ENCODE peak calls at places on chromosome 7, in ten cellular contexts. P, N, Q, Y, K, V, X, O, H and G are unnamed samples.

GRCh38 chr7:2528481-2529095 is 9.0 kb downstream of the LFNG start:
- DNase-seq in P (no peak), N (no peak), Q (no peak), Y (no peak), K (no peak), V (no peak), X (no peak), O (no peak), H (no peak), G (no peak)

GRCh38 chr7:45211958-45212357 is 54.4 kb downstream of the RAMP3 start:
- DNase-seq in P (no peak), N (no peak), Q (no peak), Y (no peak), K (no peak), V (no peak), X (no peak), O (no peak), H (no peak), G (no peak)

GRCh38 chr7:44184221-44184873 is 4.9 kb downstream of the GCK start:
- DNase-seq in P (peak), N (no peak), Q (no peak), Y (peak), K (peak), V (peak), X (peak), O (peak), H (peak), G (peak)

GRCh38 chr7:148234715-148235114 is 355.9 kb upstream of the C7orf33 start:
- DNase-seq in P (no peak), N (no peak), Q (no peak), Y (no peak), K (no peak), V (no peak), X (no peak), O (no peak), H (no peak), G (no peak)

GRCh38 chr7:128279124-128279713 is 38.1 kb downstream of the LEP start:
- DNase-seq in P (no peak), N (no peak), Q (no peak), Y (no peak), K (no peak), V (no peak), X (no peak), O (no peak), H (no peak), G (no peak)

GRCh38 chr7:16359201-16359600 is 62.1 kb downstream of the CRPPA start:
- DNase-seq in P (no peak), N (no peak), Q (no peak), Y (peak), K (no peak), V (no peak), X (no peak), O (no peak), H (no peak), G (no peak)

GRCh38 chr7:117673839-117674238 is 194.0 kb downstream of the CFTR start:
- DNase-seq in P (peak), N (no peak), Q (no peak), Y (peak), K (no peak), V (no peak), X (peak), O (peak), H (peak), G (peak)

GRCh38 chr7:25831901-25832411 is 320.0 kb upstream of the NFE2L3 start:
- DNase-seq in P (no peak), N (no peak), Q (no peak), Y (no peak), K (no peak), V (no peak), X (no peak), O (no peak), H (no peak), G (no peak)

GRCh38 chr7:130008941-130009847 is 42.0 kb downstream of the ZC3HC1 start:
- DNase-seq in P (peak), N (peak), Q (no peak), Y (peak), K (peak), V (peak), X (peak), O (peak), H (peak), G (peak)

GRCh38 chr7:73606801-73607691 is 17.3 kb downstream of the MLXIPL start:
- DNase-seq in P (no peak), N (peak), Q (no peak), Y (peak), K (peak), V (peak), X (no peak), O (peak), H (peak), G (no peak)

GRCh38 chr7:112782498-112782897 is 7.7 kb downstream of the TMEM168 start:
- DNase-seq in P (no peak), N (no peak), Q (no peak), Y (no peak), K (no peak), V (peak), X (peak), O (no peak), H (no peak), G (no peak)

GRCh38 chr7:33836797-33837355 is 68.5 kb upstream of the BMPER start:
- DNase-seq in P (peak), N (no peak), Q (no peak), Y (peak), K (no peak), V (no peak), X (no peak), O (peak), H (no peak), G (no peak)

GRCh38 chr7:108559253-108559652 is 10.3 kb downstream of the THAP5 start:
- DNase-seq in P (no peak), N (no peak), Q (no peak), Y (no peak), K (no peak), V (no peak), X (no peak), O (no peak), H (no peak), G (no peak)

GRCh38 chr7:95723583-95724180 is 48.7 kb upstream of the DYNC1I1 start:
- DNase-seq in P (peak), N (no peak), Q (no peak), Y (peak), K (no peak), V (peak), X (peak), O (peak), H (peak), G (peak)

GRCh38 chr7:155009570-155010157 is 6.7 kb upstream of the PAXIP1 start:
- DNase-seq in P (no peak), N (no peak), Q (no peak), Y (peak), K (no peak), V (no peak), X (peak), O (peak), H (no peak), G (no peak)
- TF ChIP-seq CTCF in P (peak), N (no peak), Q (no peak), Y (peak), K (peak), V (peak), X (peak), O (peak), H (peak), G (peak)

DNA sequence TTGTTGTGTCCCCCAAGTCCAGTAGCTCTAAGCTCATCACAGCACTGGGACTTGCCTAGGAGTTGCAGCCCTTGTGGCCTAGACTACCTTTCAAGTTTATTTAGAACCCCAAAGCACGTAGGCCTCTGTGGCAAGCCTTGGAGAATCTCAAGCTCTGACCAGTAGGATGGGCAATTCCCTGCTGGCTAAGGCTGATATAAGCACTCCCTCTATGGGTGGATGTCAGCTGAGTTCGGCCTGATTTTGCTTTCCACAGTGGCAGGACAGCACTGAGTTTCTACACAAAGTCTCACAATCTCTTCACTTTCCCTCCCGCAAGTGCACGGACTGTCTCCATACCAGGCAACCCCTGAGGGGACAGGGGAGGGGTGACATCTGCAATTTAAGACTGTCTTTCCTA is 886.4 kb upstream of the LRRN3 start:
- DNase-seq in P (no peak), N (no peak), Q (no peak), Y (no peak), K (no peak), V (no peak), X (peak), O (peak), H (peak), G (peak)
- TF ChIP-seq CTCF in P (no peak), N (no peak), Q (no peak), Y (no peak), K (no peak), V (no peak), X (peak), O (no peak), H (peak), G (peak)

GRCh38 chr7:157580324-157580723 is 243.5 kb downstream of the DNAJB6 start:
- DNase-seq in P (no peak), N (no peak), Q (peak), Y (no peak), K (peak), V (no peak), X (no peak), O (no peak), H (no peak), G (no peak)
- TF ChIP-seq CTCF in P (no peak), N (no peak), Q (no peak), Y (no peak), K (no peak), V (no peak), X (no peak), O (no peak), H (no peak), G (no peak)

GRCh38 chr7:35037211-35037525 is at the start of gene DPY19L1:
- DNase-seq in P (no peak), N (no peak), Q (no peak), Y (no peak), K (no peak), V (no peak), X (no peak), O (no peak), H (no peak), G (no peak)

GRCh38 chr7:35036361-35037171 is 719 bp downstream of the DPY19L1 start:
- DNase-seq in P (peak), N (peak), Q (peak), Y (peak), K (peak), V (peak), X (peak), O (peak), H (peak), G (peak)

GRCh38 chr7:35039343-35039742 is 2.1 kb upstream of the DPY19L1 start:
- DNase-seq in P (no peak), N (no peak), Q (no peak), Y (no peak), K (no peak), V (no peak), X (no peak), O (no peak), H (no peak), G (no peak)

GRCh38 chr7:35037526-35038339 is 448 bp upstream of the DPY19L1 start:
- DNase-seq in P (peak), N (peak), Q (peak), Y (peak), K (peak), V (peak), X (peak), O (peak), H (peak), G (peak)

GRCh38 chr7:35038340-35038738 is 1.1 kb upstream of the DPY19L1 start:
- DNase-seq in P (no peak), N (no peak), Q (no peak), Y (no peak), K (no peak), V (no peak), X (no peak), O (no peak), H (no peak), G (no peak)
- TF ChIP-seq CTCF in P (no peak), N (no peak), Q (no peak), Y (no peak), K (no peak), V (no peak), X (no peak), O (no peak), H (no peak), G (no peak)

GRCh38 chr7:134021861-134022260 is 105.3 kb upstream of the LRGUK start:
- DNase-seq in P (no peak), N (no peak), Q (no peak), Y (no peak), K (no peak), V (no peak), X (no peak), O (no peak), H (no peak), G (no peak)
- TF ChIP-seq CTCF in P (no peak), N (no peak), Q (no peak), Y (no peak), K (no peak), V (no peak), X (no peak), O (no peak), H (no peak), G (no peak)

GRCh38 chr7:142327555-142327954 is 69.7 kb upstream of the PRSS58 start:
- DNase-seq in P (no peak), N (no peak), Q (no peak), Y (no peak), K (no peak), V (no peak), X (no peak), O (no peak), H (no peak), G (no peak)

GRCh38 chr7:142319970-142320369 is 62.1 kb upstream of the PRSS58 start:
- DNase-seq in P (no peak), N (no peak), Q (no peak), Y (peak), K (no peak), V (no peak), X (peak), O (no peak), H (no peak), G (no peak)

GRCh38 chr7:142320883-142321282 is 63.0 kb upstream of the PRSS58 start:
- DNase-seq in P (no peak), N (no peak), Q (no peak), Y (no peak), K (no peak), V (no peak), X (no peak), O (no peak), H (no peak), G (no peak)

GRCh38 chr7:142321391-142321790 is 63.5 kb upstream of the PRSS58 start:
- DNase-seq in P (no peak), N (no peak), Q (no peak), Y (no peak), K (no peak), V (no peak), X (no peak), O (no peak), H (no peak), G (no peak)

DNA sequence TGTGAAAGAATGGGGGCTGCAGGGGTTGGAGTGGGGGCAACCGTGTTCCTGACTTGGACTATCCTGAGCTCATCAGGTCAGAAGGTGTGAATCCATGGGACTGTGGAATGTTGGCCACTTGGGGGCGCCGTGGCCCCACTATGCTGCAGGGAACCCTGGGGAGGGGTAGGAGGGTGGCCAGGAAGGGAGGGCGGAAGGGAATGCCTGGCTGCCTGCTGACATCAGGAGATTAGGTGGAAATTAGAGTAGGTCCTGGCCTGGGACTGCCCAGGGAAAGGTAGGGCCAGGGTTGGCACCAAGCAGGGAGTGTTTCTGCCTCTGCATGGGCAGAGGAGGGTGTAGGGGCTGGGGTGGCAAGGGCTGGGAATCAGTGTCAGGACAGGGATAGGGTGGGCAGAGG is 65.8 kb upstream of the PRSS58 start:
- DNase-seq in P (no peak), N (no peak), Q (no peak), Y (peak), K (no peak), V (no peak), X (peak), O (peak), H (peak), G (no peak)
- TF ChIP-seq CTCF in P (no peak), N (no peak), Q (no peak), Y (peak), K (peak), V (peak), X (peak), O (peak), H (peak), G (peak)

GRCh38 chr7:9983048-9983447 is 990.6 kb upstream of the PHF14 start:
- DNase-seq in P (no peak), N (no peak), Q (no peak), Y (no peak), K (no peak), V (no peak), X (no peak), O (no peak), H (no peak), G (no peak)
- TF ChIP-seq CTCF in P (no peak), N (no peak), Q (no peak), Y (no peak), K (no peak), V (no peak), X (no peak), O (no peak), H (no peak), G (no peak)

GRCh38 chr7:146655928-146656797 is 539.6 kb downstream of the CNTNAP2 start:
- DNase-seq in P (peak), N (no peak), Q (no peak), Y (no peak), K (no peak), V (no peak), X (no peak), O (no peak), H (peak), G (no peak)

GRCh38 chr7:146658604-146659003 is 542.0 kb downstream of the CNTNAP2 start:
- DNase-seq in P (no peak), N (no peak), Q (no peak), Y (no peak), K (no peak), V (no peak), X (no peak), O (no peak), H (no peak), G (no peak)

GRCh38 chr7:146659732-146660131 is 543.1 kb downstream of the CNTNAP2 start:
- DNase-seq in P (no peak), N (no peak), Q (no peak), Y (no peak), K (no peak), V (no peak), X (no peak), O (no peak), H (no peak), G (no peak)

GRCh38 chr7:146654048-146654447 is 537.4 kb downstream of the CNTNAP2 start:
- DNase-seq in P (no peak), N (no peak), Q (no peak), Y (no peak), K (no peak), V (no peak), X (no peak), O (no peak), H (no peak), G (no peak)

DNA sequence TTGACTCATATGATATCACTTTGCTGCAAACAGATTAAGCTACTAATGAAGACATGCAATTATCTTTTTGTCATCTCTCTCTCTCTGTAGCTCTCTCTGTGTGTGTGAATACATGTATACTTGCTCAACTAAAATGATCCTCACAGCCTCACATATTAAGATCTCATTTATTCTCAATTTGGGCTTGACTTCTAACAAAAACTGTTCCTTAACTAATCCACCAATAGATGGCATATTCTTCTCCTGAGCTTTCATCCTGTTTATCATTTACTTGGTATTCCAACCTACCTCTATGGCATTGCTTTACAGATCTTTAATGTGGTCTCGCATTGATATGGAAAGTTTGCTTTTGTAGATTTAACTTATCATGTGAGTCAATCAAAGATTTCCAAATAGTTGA is 540.4 kb downstream of the CNTNAP2 start:
- DNase-seq in P (no peak), N (no peak), Q (no peak), Y (no peak), K (no peak), V (no peak), X (no peak), O (no peak), H (no peak), G (no peak)
- TF ChIP-seq CTCF in P (no peak), N (no peak), Q (no peak), Y (no peak), K (no peak), V (no peak), X (no peak), O (no peak), H (peak), G (no peak)

GRCh38 chr7:119935418-119936025 is 337.5 kb upstream of the KCND2 start:
- DNase-seq in P (peak), N (no peak), Q (no peak), Y (peak), K (no peak), V (peak), X (peak), O (peak), H (peak), G (peak)
- TF ChIP-seq CTCF in P (no peak), N (no peak), Q (peak), Y (peak), K (peak), V (peak), X (no peak), O (no peak), H (peak), G (peak)